ENCODE peak calls at places on chromosomes 16 and 17, in eight cellular contexts. S is NCI-H1930; V is pons; Y is activated CD8-positive, alpha-beta T cell treated with anti-CD3 and anti-CD28 coated beads, Interleukin-2, amount 10 ng/mL, durations not matched to agents 7 days and 5 days; W is NCI-H2081 treated with DMSO at 0.1 percent for 48 hours; U is effector CD4-positive, alpha-beta T cell; G is NCI-H187; J is hepatic stellate cell. D is an unnamed sample.

GRCh38 chr17:4536259-4536741 is 18.9 kb downstream of the MYBBP1A start:
- DNase-seq in J (no peak), U (no peak), G (no peak), W (no peak), Y (no peak), S (no peak), V (no peak), D (peak)

GRCh38 chr16:13835357-13835756 is 84.6 kb upstream of the ERCC4 start:
- DNase-seq in V (no peak), S (no peak), W (no peak), G (no peak), J (no peak), U (no peak), Y (no peak), D (no peak)

GRCh38 chr17:48753794-48754499 is 25.4 kb upstream of the HOXB13 start:
- DNase-seq in V (no peak), S (no peak), Y (no peak), U (no peak), W (no peak), J (peak), G (no peak), D (peak)

GRCh38 chr17:2828396-2829038 is 32.3 kb downstream of the RAP1GAP2 start:
- DNase-seq in Y (peak), G (peak), V (peak), J (peak), W (no peak), U (peak), S (peak), D (peak)

GRCh38 chr17:74332763-74333220 is 6.8 kb downstream of the KIF19 start:
- DNase-seq in W (no peak), V (no peak), J (no peak), S (no peak), G (peak), Y (no peak), U (no peak), D (no peak)

GRCh38 chr17:8048736-8049135 is 9.9 kb downstream of the ALOX15B start:
- DNase-seq in W (no peak), J (no peak), V (no peak), U (no peak), S (no peak), G (no peak), Y (no peak), D (no peak)

GRCh38 chr17:44095647-44096496 is 25.3 kb downstream of the G6PC3 start:
- DNase-seq in S (no peak), W (peak), Y (no peak), J (peak), G (peak), V (peak), U (no peak), D (peak)

GRCh38 chr17:3773511-3773910 is 27.5 kb downstream of the ITGAE start:
- DNase-seq in V (no peak), Y (no peak), U (no peak), S (no peak), W (no peak), G (no peak), J (peak), D (no peak)

GRCh38 chr17:33562792-33563191 is 269.7 kb upstream of the ASIC2 start:
- DNase-seq in V (peak), S (no peak), J (no peak), G (no peak), W (no peak), U (no peak), Y (no peak), D (no peak)

GRCh38 chr17:82092995-82093751 is 4.9 kb downstream of the FASN start:
- DNase-seq in U (no peak), G (no peak), V (no peak), S (no peak), W (no peak), Y (no peak), J (no peak), D (no peak)

GRCh38 chr16:81275064-81275532 is 36.6 kb downstream of the BCO1 start:
- DNase-seq in U (no peak), S (no peak), G (no peak), J (no peak), V (no peak), Y (no peak), W (no peak), D (no peak)

GRCh38 chr17:78325076-78325712 is 34.7 kb downstream of the SOCS3 start:
- DNase-seq in Y (no peak), J (peak), W (no peak), S (no peak), U (no peak), G (no peak), V (no peak), D (peak)

GRCh38 chr16:5056347-5056746 is 9.4 kb downstream of the C16orf89 start:
- DNase-seq in W (no peak), G (no peak), Y (peak), V (no peak), U (peak), S (peak), J (no peak), D (peak)

GRCh38 chr17:75785770-75786538 is 1.3 kb downstream of the UNK start:
- DNase-seq in J (no peak), U (no peak), Y (peak), V (peak), G (no peak), S (no peak), W (no peak), D (peak)

GRCh38 chr16:85037050-85037410 is 9.4 kb downstream of the KIAA0513 start:
- DNase-seq in U (no peak), J (no peak), S (no peak), V (no peak), Y (no peak), G (no peak), W (no peak), D (no peak)

GRCh38 chr16:22091721-22092120 is 620 bp upstream of the VWA3A start:
- DNase-seq in U (no peak), S (no peak), Y (no peak), V (no peak), J (no peak), W (no peak), G (no peak), D (no peak)

GRCh38 chr17:74840989-74841666 is 18.6 kb downstream of the GRIN2C start:
- DNase-seq in G (no peak), V (peak), W (no peak), U (no peak), Y (no peak), J (peak), S (no peak), D (peak)

GRCh38 chr17:15263206-15263579 is 1.9 kb downstream of the PMP22 start:
- DNase-seq in U (no peak), S (no peak), W (no peak), Y (no peak), J (peak), V (peak), G (no peak), D (peak)

GRCh38 chr17:39147221-39148185 is 3.9 kb downstream of the PLXDC1 start:
- DNase-seq in U (no peak), V (no peak), J (no peak), Y (no peak), S (no peak), W (no peak), G (no peak), D (no peak)

GRCh38 chr17:36496018-36496789 is 9.7 kb downstream of the ZNHIT3 start:
- DNase-seq in J (no peak), S (no peak), U (no peak), V (peak), W (no peak), G (no peak), Y (no peak), D (no peak)

GRCh38 chr16:50458694-50459271 is 89.4 kb upstream of the NKD1 start:
- DNase-seq in J (no peak), W (no peak), U (no peak), Y (no peak), V (no peak), G (no peak), S (no peak), D (no peak)

D was measured in AG08395.